ENCODE peak calls at places on chromosomes 16 and 17, in five cellular contexts. One of them, this sample, is unnamed.

GRCh38 chr17:75069783-75070182 is 18.0 kb upstream of the SLC16A5 start:
- DNase-seq in SK-N-SH: peak
- DNase-seq in heart right ventricle: no peak
- DNase-seq in brain microvascular endothelial cell: no peak
- DNase-seq in neural progenitor cell: no peak
- DNase-seq in this sample: no peak

GRCh38 chr16:2532494-2533141 is 1.4 kb upstream of the CEMP1 start:
- DNase-seq in SK-N-SH: peak
- DNase-seq in heart right ventricle: peak
- DNase-seq in brain microvascular endothelial cell: peak
- DNase-seq in neural progenitor cell: peak
- DNase-seq in this sample: peak

GRCh38 chr17:4559851-4560820 is at the start of gene GGT6:
- DNase-seq in SK-N-SH: no peak
- DNase-seq in heart right ventricle: no peak
- DNase-seq in brain microvascular endothelial cell: no peak
- DNase-seq in neural progenitor cell: no peak
- DNase-seq in this sample: no peak

GRCh38 chr17:3475812-3476686 is at the start of gene ASPA:
- DNase-seq in SK-N-SH: no peak
- DNase-seq in heart right ventricle: no peak
- DNase-seq in brain microvascular endothelial cell: no peak
- DNase-seq in neural progenitor cell: no peak
- DNase-seq in this sample: no peak

GRCh38 chr16:83212301-83212841 is 585.6 kb downstream of the CDH13 start:
- DNase-seq in SK-N-SH: no peak
- DNase-seq in heart right ventricle: no peak
- DNase-seq in brain microvascular endothelial cell: no peak
- DNase-seq in neural progenitor cell: no peak
- DNase-seq in this sample: no peak

GRCh38 chr17:68204736-68205135 is 43.1 kb upstream of the AMZ2 start:
- DNase-seq in SK-N-SH: no peak
- DNase-seq in heart right ventricle: peak
- DNase-seq in brain microvascular endothelial cell: no peak
- DNase-seq in neural progenitor cell: no peak
- DNase-seq in this sample: no peak

GRCh38 chr17:43952724-43953666 is 745 bp downstream of the PYY start:
- DNase-seq in SK-N-SH: no peak
- DNase-seq in heart right ventricle: no peak
- DNase-seq in brain microvascular endothelial cell: no peak
- DNase-seq in neural progenitor cell: peak
- DNase-seq in this sample: peak

GRCh38 chr17:41548844-41549595 is 20.9 kb upstream of the KRT19 start:
- DNase-seq in SK-N-SH: peak
- DNase-seq in heart right ventricle: peak
- DNase-seq in brain microvascular endothelial cell: peak
- DNase-seq in neural progenitor cell: peak
- DNase-seq in this sample: peak

GRCh38 chr17:19755821-19756510 is 7.9 kb upstream of the ALDH3A1 start:
- DNase-seq in SK-N-SH: no peak
- DNase-seq in heart right ventricle: no peak
- DNase-seq in brain microvascular endothelial cell: no peak
- DNase-seq in neural progenitor cell: no peak
- DNase-seq in this sample: peak

GRCh38 chr17:30173649-30174048 is 57.0 kb downstream of the NSRP1 start:
- DNase-seq in SK-N-SH: no peak
- DNase-seq in heart right ventricle: no peak
- DNase-seq in brain microvascular endothelial cell: no peak
- DNase-seq in neural progenitor cell: no peak
- DNase-seq in this sample: no peak

GRCh38 chr17:1484586-1485310 is 7.7 kb downstream of the MYO1C start:
- DNase-seq in SK-N-SH: peak
- DNase-seq in heart right ventricle: peak
- DNase-seq in brain microvascular endothelial cell: no peak
- DNase-seq in neural progenitor cell: peak
- DNase-seq in this sample: peak

GRCh38 chr16:57529324-57530103 is 6.9 kb downstream of the CCDC102A start:
- DNase-seq in SK-N-SH: peak
- DNase-seq in heart right ventricle: no peak
- DNase-seq in brain microvascular endothelial cell: no peak
- DNase-seq in neural progenitor cell: no peak
- DNase-seq in this sample: no peak

GRCh38 chr16:3094289-3095027 is 4.6 kb downstream of the ZSCAN10 start:
- DNase-seq in SK-N-SH: peak
- DNase-seq in heart right ventricle: no peak
- DNase-seq in brain microvascular endothelial cell: peak
- DNase-seq in neural progenitor cell: peak
- DNase-seq in this sample: peak

GRCh38 chr17:27623578-27623977 is 7.4 kb upstream of the LGALS9 start:
- DNase-seq in SK-N-SH: no peak
- DNase-seq in heart right ventricle: no peak
- DNase-seq in brain microvascular endothelial cell: no peak
- DNase-seq in neural progenitor cell: no peak
- DNase-seq in this sample: no peak

GRCh38 chr16:14364386-14365199 is 265.5 kb downstream of the PARN start:
- DNase-seq in SK-N-SH: no peak
- DNase-seq in heart right ventricle: no peak
- DNase-seq in brain microvascular endothelial cell: peak
- DNase-seq in neural progenitor cell: peak
- DNase-seq in this sample: no peak

GRCh38 chr16:66605177-66605999 is 884 bp downstream of the CMTM3 start:
- DNase-seq in SK-N-SH: peak
- DNase-seq in heart right ventricle: peak
- DNase-seq in brain microvascular endothelial cell: peak
- DNase-seq in neural progenitor cell: peak
- DNase-seq in this sample: peak

GRCh38 chr17:49000943-49001342 is 3.8 kb downstream of the IGF2BP1 start:
- DNase-seq in SK-N-SH: no peak
- DNase-seq in heart right ventricle: no peak
- DNase-seq in brain microvascular endothelial cell: no peak
- DNase-seq in neural progenitor cell: no peak
- DNase-seq in this sample: no peak

GRCh38 chr16:48082516-48082915 is 73.3 kb downstream of the ABCC12 start:
- DNase-seq in SK-N-SH: no peak
- DNase-seq in heart right ventricle: no peak
- DNase-seq in brain microvascular endothelial cell: peak
- DNase-seq in neural progenitor cell: no peak
- DNase-seq in this sample: no peak

GRCh38 chr17:48328457-48328856 is 101.6 kb downstream of the SKAP1 start:
- DNase-seq in SK-N-SH: no peak
- DNase-seq in heart right ventricle: no peak
- DNase-seq in brain microvascular endothelial cell: no peak
- DNase-seq in neural progenitor cell: no peak
- DNase-seq in this sample: no peak

GRCh38 chr17:5698959-5699358 is 114.7 kb upstream of the NLRP1 start:
- DNase-seq in SK-N-SH: no peak
- DNase-seq in heart right ventricle: no peak
- DNase-seq in brain microvascular endothelial cell: no peak
- DNase-seq in neural progenitor cell: no peak
- DNase-seq in this sample: no peak

GRCh38 chr17:16517477-16517876 is 25.5 kb upstream of the LRRC75A start:
- DNase-seq in SK-N-SH: no peak
- DNase-seq in heart right ventricle: no peak
- DNase-seq in brain microvascular endothelial cell: no peak
- DNase-seq in neural progenitor cell: no peak
- DNase-seq in this sample: peak

GRCh38 chr17:65515512-65515911 is 45.9 kb downstream of the AXIN2 start:
- DNase-seq in SK-N-SH: no peak
- DNase-seq in heart right ventricle: no peak
- DNase-seq in brain microvascular endothelial cell: no peak
- DNase-seq in neural progenitor cell: no peak
- DNase-seq in this sample: peak

GRCh38 chr16:30867747-30868146 is 26.1 kb downstream of the BCL7C start:
- DNase-seq in SK-N-SH: peak
- DNase-seq in heart right ventricle: no peak
- DNase-seq in brain microvascular endothelial cell: no peak
- DNase-seq in neural progenitor cell: no peak
- DNase-seq in this sample: no peak

GRCh38 chr17:62653002-62653830 is 25.7 kb downstream of the MRC2 start:
- DNase-seq in SK-N-SH: peak
- DNase-seq in heart right ventricle: peak
- DNase-seq in brain microvascular endothelial cell: no peak
- DNase-seq in neural progenitor cell: peak
- DNase-seq in this sample: peak

GRCh38 chr17:28842282-28843012 is at the start of gene FAM222B:
- DNase-seq in SK-N-SH: peak
- DNase-seq in heart right ventricle: peak
- DNase-seq in brain microvascular endothelial cell: peak
- DNase-seq in neural progenitor cell: peak
- DNase-seq in this sample: peak

GRCh38 chr17:49935526-49936210 is 33.3 kb upstream of the DLX4 start:
- DNase-seq in SK-N-SH: no peak
- DNase-seq in heart right ventricle: no peak
- DNase-seq in brain microvascular endothelial cell: no peak
- DNase-seq in neural progenitor cell: no peak
- DNase-seq in this sample: no peak

DNA sequence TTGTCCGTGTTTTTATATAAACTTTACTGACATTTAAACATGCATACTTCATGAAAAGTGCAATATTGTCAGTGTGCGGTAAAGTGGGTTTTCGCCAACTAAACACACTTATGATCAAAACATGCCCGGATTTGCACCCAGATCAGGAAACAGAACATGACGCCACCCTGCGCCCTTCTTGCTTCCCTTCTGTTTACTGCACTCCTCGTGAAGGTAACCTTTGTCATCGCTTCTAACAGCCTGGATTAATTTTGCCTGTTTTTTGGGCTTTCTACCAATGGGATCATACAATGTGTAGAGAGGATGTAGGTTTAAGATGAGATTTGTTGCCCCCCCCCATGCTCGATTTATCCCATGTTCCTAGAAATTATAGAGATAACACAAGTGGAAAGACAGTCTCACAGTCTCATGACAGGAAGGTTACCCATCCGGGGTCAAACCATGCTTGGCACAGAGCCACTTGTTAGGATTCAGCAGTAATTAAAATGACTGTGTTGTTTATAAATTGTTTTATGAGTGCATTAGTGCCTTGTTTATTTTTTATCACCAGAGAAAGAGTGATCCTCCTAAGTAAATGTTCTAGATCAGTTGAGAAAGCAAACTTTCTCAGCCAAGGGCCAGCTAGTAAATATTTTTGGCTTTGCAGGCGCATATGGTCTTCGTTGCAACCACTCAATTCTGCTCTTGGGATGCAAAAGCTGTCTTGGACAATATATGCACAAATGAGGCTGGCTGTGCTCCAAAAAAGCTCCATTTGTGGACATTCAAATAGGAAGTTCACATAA is 254.1 kb upstream of the CACNG5 start:
- DNase-seq in SK-N-SH: peak
- DNase-seq in heart right ventricle: peak
- DNase-seq in brain microvascular endothelial cell: no peak
- DNase-seq in neural progenitor cell: no peak
- DNase-seq in this sample: no peak
- H3K27ac ChIP-seq in SK-N-SH: peak
- H3K27ac ChIP-seq in heart right ventricle: peak
- H3K27ac ChIP-seq in brain microvascular endothelial cell: peak
- H3K27ac ChIP-seq in neural progenitor cell: no peak
- H3K27ac ChIP-seq in this sample: peak

GRCh38 chr16:27634781-27635180 is 84.8 kb downstream of the KATNIP start:
- DNase-seq in SK-N-SH: no peak
- DNase-seq in heart right ventricle: no peak
- DNase-seq in brain microvascular endothelial cell: no peak
- DNase-seq in neural progenitor cell: no peak
- DNase-seq in this sample: no peak
- H3K27ac ChIP-seq in SK-N-SH: no peak
- H3K27ac ChIP-seq in heart right ventricle: no peak
- H3K27ac ChIP-seq in brain microvascular endothelial cell: no peak
- H3K27ac ChIP-seq in neural progenitor cell: no peak
- H3K27ac ChIP-seq in this sample: no peak

GRCh38 chr17:76421054-76421427 is 31.9 kb downstream of the UBE2O start:
- DNase-seq in SK-N-SH: no peak
- DNase-seq in heart right ventricle: no peak
- DNase-seq in brain microvascular endothelial cell: no peak
- DNase-seq in neural progenitor cell: no peak
- DNase-seq in this sample: no peak
- H3K27ac ChIP-seq in SK-N-SH: no peak
- H3K27ac ChIP-seq in heart right ventricle: peak
- H3K27ac ChIP-seq in brain microvascular endothelial cell: no peak
- H3K27ac ChIP-seq in neural progenitor cell: no peak
- H3K27ac ChIP-seq in this sample: no peak

DNA sequence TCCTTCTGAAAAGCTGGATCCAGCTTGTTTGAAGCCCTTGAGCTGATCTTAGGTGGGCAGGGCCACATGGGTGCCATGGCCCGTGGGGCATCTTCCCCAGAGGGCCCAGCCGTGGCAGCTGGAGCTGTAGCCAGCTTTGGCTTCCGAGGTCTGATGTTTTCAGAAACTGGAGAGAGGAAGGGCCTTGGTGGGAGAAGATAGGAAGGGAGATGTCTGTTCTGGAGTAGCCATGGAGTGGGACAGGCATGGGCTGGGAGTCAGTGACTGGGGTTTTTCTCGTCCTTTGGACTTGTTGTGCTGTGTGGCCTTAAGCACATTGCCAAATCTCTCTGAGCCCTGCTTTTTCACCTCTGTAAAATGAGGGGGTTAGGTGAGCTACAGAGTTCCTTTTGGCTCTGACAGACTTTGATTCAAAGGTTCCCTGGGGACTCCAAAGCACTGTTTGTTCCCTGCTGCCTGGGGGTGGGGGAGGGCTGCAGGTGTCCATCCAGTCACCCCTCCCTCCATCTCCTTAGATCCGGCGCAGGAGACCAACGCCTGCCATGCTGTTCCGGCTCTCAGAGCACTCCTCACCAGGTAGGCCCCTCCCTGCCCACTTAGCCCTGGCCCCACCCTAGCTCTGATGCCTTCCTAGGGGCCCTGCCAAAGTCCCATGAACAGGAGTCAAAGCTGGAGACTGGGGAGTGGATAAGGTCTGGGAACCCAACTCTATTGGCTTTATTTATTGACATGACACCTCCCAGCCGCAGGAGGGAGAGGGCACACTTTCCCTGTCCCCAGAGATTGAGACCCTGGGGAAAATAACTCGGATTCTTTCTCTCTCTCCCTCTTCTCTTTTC is 2.1 kb downstream of the PPP1R1B start:
- DNase-seq in SK-N-SH: no peak
- DNase-seq in heart right ventricle: no peak
- DNase-seq in brain microvascular endothelial cell: no peak
- DNase-seq in neural progenitor cell: no peak
- DNase-seq in this sample: peak
- H3K27ac ChIP-seq in SK-N-SH: no peak
- H3K27ac ChIP-seq in heart right ventricle: no peak
- H3K27ac ChIP-seq in brain microvascular endothelial cell: no peak
- H3K27ac ChIP-seq in neural progenitor cell: no peak
- H3K27ac ChIP-seq in this sample: no peak

GRCh38 chr17:8823279-8823678 is 24.1 kb upstream of the MFSD6L start:
- DNase-seq in SK-N-SH: no peak
- DNase-seq in heart right ventricle: no peak
- DNase-seq in brain microvascular endothelial cell: no peak
- DNase-seq in neural progenitor cell: no peak
- DNase-seq in this sample: no peak

GRCh38 chr17:8825802-8826201 is 26.6 kb upstream of the MFSD6L start:
- DNase-seq in SK-N-SH: no peak
- DNase-seq in heart right ventricle: no peak
- DNase-seq in brain microvascular endothelial cell: no peak
- DNase-seq in neural progenitor cell: no peak
- DNase-seq in this sample: no peak

GRCh38 chr17:8820311-8821010 is 21.3 kb upstream of the MFSD6L start:
- DNase-seq in SK-N-SH: no peak
- DNase-seq in heart right ventricle: no peak
- DNase-seq in brain microvascular endothelial cell: no peak
- DNase-seq in neural progenitor cell: no peak
- DNase-seq in this sample: peak

GRCh38 chr17:8821446-8822105 is 22.4 kb upstream of the MFSD6L start:
- DNase-seq in SK-N-SH: no peak
- DNase-seq in heart right ventricle: no peak
- DNase-seq in brain microvascular endothelial cell: no peak
- DNase-seq in neural progenitor cell: no peak
- DNase-seq in this sample: peak

GRCh38 chr17:8822401-8823035 is 23.4 kb upstream of the MFSD6L start:
- DNase-seq in SK-N-SH: no peak
- DNase-seq in heart right ventricle: no peak
- DNase-seq in brain microvascular endothelial cell: no peak
- DNase-seq in neural progenitor cell: no peak
- DNase-seq in this sample: peak
- H3K27ac ChIP-seq in SK-N-SH: no peak
- H3K27ac ChIP-seq in heart right ventricle: no peak
- H3K27ac ChIP-seq in brain microvascular endothelial cell: no peak
- H3K27ac ChIP-seq in neural progenitor cell: no peak
- H3K27ac ChIP-seq in this sample: no peak

This sample was measured in endodermal cell.